ENCODE peak calls at places on chromosomes 16 and 17, in nine cellular contexts. V is stimulated activated CD4-positive, alpha-beta T cell treated with anti-CD3 and anti-CD28 coated beads, Interleukin-15, amount 100 ng/mL, for 24 hours; T is nucleus accumbens; K is T-helper 2 cell; N is NCI-H1048; R is adrenal gland; D is transverse colon; C is AG09319; W is putamen. P is an unnamed sample.

GRCh38 chr17:76398523-76399174 is 14.2 kb downstream of the SPHK1 start:
- DNase-seq in V (no peak), T (no peak), K (no peak), N (no peak), R (no peak), D (no peak), C (no peak), W (no peak), P (no peak)

GRCh38 chr17:60439501-60439900 is 17.2 kb downstream of the CHCT1 start:
- DNase-seq in V (no peak), T (no peak), K (no peak), N (no peak), R (no peak), D (no peak), C (no peak), W (no peak), P (no peak)

GRCh38 chr17:74012465-74012864 is 191.0 kb upstream of the RPL38 start:
- DNase-seq in V (peak), T (no peak), K (peak), N (no peak), R (no peak), D (no peak), C (no peak), W (no peak), P (peak)

GRCh38 chr17:34364741-34365140 is 1.7 kb upstream of the CCL1 start:
- DNase-seq in V (no peak), T (no peak), K (no peak), N (no peak), R (no peak), D (no peak), C (no peak), W (no peak), P (no peak)

GRCh38 chr17:43536236-43537088 is 9.7 kb downstream of the ETV4 start:
- DNase-seq in V (no peak), T (no peak), K (no peak), N (no peak), R (no peak), D (no peak), C (peak), W (no peak), P (no peak)

GRCh38 chr16:87979352-87979751 is 28.1 kb downstream of the BANP start:
- DNase-seq in V (no peak), T (no peak), K (no peak), N (no peak), R (no peak), D (no peak), C (no peak), W (no peak), P (no peak)

GRCh38 chr16:69567031-69567680 is 1.4 kb downstream of the NFAT5 start:
- DNase-seq in V (peak), T (no peak), K (peak), N (no peak), R (no peak), D (no peak), C (no peak), W (peak), P (peak)

GRCh38 chr17:8552582-8553320 is 77.8 kb downstream of the MYH10 start:
- DNase-seq in V (no peak), T (no peak), K (no peak), N (no peak), R (no peak), D (no peak), C (no peak), W (no peak), P (no peak)

GRCh38 chr17:27657620-27658019 is 26.6 kb downstream of the LGALS9 start:
- DNase-seq in V (no peak), T (no peak), K (peak), N (no peak), R (no peak), D (no peak), C (no peak), W (no peak), P (peak)

GRCh38 chr16:14338236-14338635 is 267.1 kb downstream of the MRTFB start:
- DNase-seq in V (no peak), T (no peak), K (no peak), N (no peak), R (no peak), D (no peak), C (no peak), W (no peak), P (no peak)

GRCh38 chr17:62778990-62779681 is 29.0 kb downstream of the MARCHF10 start:
- DNase-seq in V (no peak), T (peak), K (no peak), N (peak), R (no peak), D (peak), C (peak), W (peak), P (no peak)

GRCh38 chr17:50935201-50936124 is 69.3 kb upstream of the TOB1 start:
- DNase-seq in V (no peak), T (peak), K (no peak), N (no peak), R (peak), D (peak), C (no peak), W (peak), P (no peak)

GRCh38 chr17:55402374-55402773 is 19.3 kb downstream of the MMD start:
- DNase-seq in V (no peak), T (no peak), K (no peak), N (no peak), R (no peak), D (no peak), C (no peak), W (no peak), P (no peak)

GRCh38 chr17:47315451-47316266 is 8.1 kb upstream of the EFCAB13 start:
- DNase-seq in V (peak), T (no peak), K (peak), N (peak), R (peak), D (peak), C (no peak), W (peak), P (peak)

GRCh38 chr16:84115919-84116719 is 623 bp downstream of the MBTPS1 start:
- DNase-seq in V (peak), T (peak), K (peak), N (no peak), R (peak), D (peak), C (no peak), W (peak), P (peak)

GRCh38 chr17:57445051-57445450 is 188.7 kb downstream of the MSI2 start:
- DNase-seq in V (no peak), T (no peak), K (no peak), N (no peak), R (no peak), D (no peak), C (no peak), W (no peak), P (no peak)

GRCh38 chr16:68377667-68378420 is 67.0 kb downstream of the PRMT7 start:
- DNase-seq in V (no peak), T (no peak), K (no peak), N (no peak), R (no peak), D (no peak), C (no peak), W (no peak), P (no peak)

GRCh38 chr17:45265823-45266222 is 3.9 kb upstream of the SPATA32 start:
- DNase-seq in V (no peak), T (no peak), K (no peak), N (no peak), R (peak), D (peak), C (peak), W (no peak), P (no peak)

GRCh38 chr17:21689604-21690003 is 2.7 kb upstream of the KCNJ18 start:
- DNase-seq in V (no peak), T (no peak), K (no peak), N (no peak), R (peak), D (no peak), C (peak), W (no peak), P (no peak)

GRCh38 chr16:57536306-57537193 is at the start of gene CCDC102A:
- DNase-seq in V (peak), T (no peak), K (peak), N (no peak), R (no peak), D (no peak), C (peak), W (no peak), P (peak)

GRCh38 chr17:80782536-80783427 is 208.9 kb upstream of the CHMP6 start:
- DNase-seq in V (peak), T (no peak), K (peak), N (no peak), R (no peak), D (no peak), C (no peak), W (no peak), P (peak)

GRCh38 chr17:42457107-42457787 is 1.4 kb upstream of the ATP6V0A1 start:
- DNase-seq in V (no peak), T (no peak), K (no peak), N (no peak), R (no peak), D (no peak), C (no peak), W (peak), P (no peak)

GRCh38 chr16:77816293-77816692 is 27.9 kb downstream of the VAT1L start:
- DNase-seq in V (no peak), T (no peak), K (no peak), N (no peak), R (no peak), D (no peak), C (no peak), W (no peak), P (no peak)

GRCh38 chr16:88342491-88342890 is 40.3 kb upstream of the ZNF469 start:
- DNase-seq in V (no peak), T (no peak), K (no peak), N (no peak), R (no peak), D (no peak), C (no peak), W (no peak), P (no peak)

GRCh38 chr17:50099003-50099402 is 3.9 kb downstream of the PDK2 start:
- DNase-seq in V (no peak), T (no peak), K (no peak), N (no peak), R (no peak), D (no peak), C (no peak), W (no peak), P (no peak)

GRCh38 chr17:76121932-76122383 is 18.4 kb upstream of the EXOC7 start:
- DNase-seq in V (peak), T (no peak), K (no peak), N (no peak), R (no peak), D (no peak), C (no peak), W (no peak), P (peak)

GRCh38 chr16:68265078-68265925 is 976 bp downstream of the SLC7A6 start:
- DNase-seq in V (peak), T (no peak), K (peak), N (no peak), R (peak), D (peak), C (no peak), W (no peak), P (peak)

GRCh38 chr17:42695500-42695899 is 13.2 kb downstream of the CNTNAP1 start:
- DNase-seq in V (no peak), T (no peak), K (no peak), N (no peak), R (no peak), D (no peak), C (no peak), W (no peak), P (no peak)

GRCh38 chr16:83886199-83886971 is 12.5 kb upstream of the MLYCD start:
- DNase-seq in V (no peak), T (no peak), K (no peak), N (no peak), R (no peak), D (no peak), C (no peak), W (no peak), P (no peak)

GRCh38 chr17:43026610-43027009 is 1.6 kb downstream of the RND2 start:
- DNase-seq in V (no peak), T (no peak), K (no peak), N (no peak), R (no peak), D (no peak), C (no peak), W (no peak), P (no peak)

GRCh38 chr16:26269663-26270062 is 577.9 kb downstream of the HS3ST4 start:
- DNase-seq in V (no peak), T (no peak), K (no peak), N (no peak), R (no peak), D (no peak), C (no peak), W (no peak), P (no peak)

GRCh38 chr17:29019475-29020181 is 13.8 kb upstream of the SEZ6 start:
- DNase-seq in V (peak), T (no peak), K (no peak), N (no peak), R (peak), D (peak), C (no peak), W (no peak), P (peak)

GRCh38 chr16:56470666-56471065 is 19.3 kb downstream of the OGFOD1 start:
- DNase-seq in V (no peak), T (no peak), K (no peak), N (no peak), R (no peak), D (no peak), C (no peak), W (no peak), P (no peak)

GRCh38 chr16:65305588-65305987 is 183.7 kb upstream of the CDH11 start:
- DNase-seq in V (no peak), T (no peak), K (no peak), N (no peak), R (no peak), D (no peak), C (no peak), W (no peak), P (no peak)

P was measured in activated CD4-positive, alpha-beta T cell treated with anti-CD3 and anti-CD28 coated beads for 48 hours.